ENCODE peak calls at places on chromosomes 16 and 17, in ten cellular contexts. E is transverse colon, Z is AG04450, X is breast epithelium, N is H1, P is PC-3, H is uterus, Q is MM.1S, D is psoas muscle, W is heart left ventricle. G is an unnamed sample.
A peak's percentile ranks its signal among the peaks of the same experiment; 100 is the strongest.

GRCh38 chr17:76775021-76775420 is 37.1 kb downstream of the MFSD11 start:
- DNase-seq in Q (no peak), Z (no peak), P (no peak), N (no peak), H (no peak), W (no peak), D (no peak), X (no peak), E (no peak), G (no peak)

GRCh38 chr17:67443931-67444597 is 67.0 kb downstream of the PITPNC1 start:
- DNase-seq in D (no peak), N (no peak), P (no peak), W (no peak), E (no peak), H (peak; percentile 35), X (no peak), Z (no peak), Q (no peak), G (no peak)

GRCh38 chr17:75498726-75499213 is 16.6 kb downstream of the CASKIN2 start:
- DNase-seq in H (no peak), W (no peak), N (no peak), X (no peak), Q (no peak), P (peak; percentile 19), Z (no peak), D (peak; percentile 69), E (no peak), G (no peak)

GRCh38 chr17:14748036-14748715 is 447.3 kb downstream of the HS3ST3B1 start:
- DNase-seq in N (no peak), P (peak; percentile 88), D (no peak), H (no peak), W (no peak), Z (no peak), E (no peak), X (no peak), Q (no peak), G (no peak)

GRCh38 chr17:17032131-17032692 is 10.0 kb upstream of the MPRIP start:
- DNase-seq in N (no peak), E (peak; percentile 64), P (peak; percentile 95), W (peak; percentile 76), Z (no peak), D (peak; percentile 86), H (no peak), X (peak; percentile 38), Q (no peak), G (peak; percentile 57)

GRCh38 chr16:53509906-53510703 is 7.1 kb upstream of the AKTIP start:
- DNase-seq in X (peak; percentile 66), W (peak; percentile 72), H (peak; percentile 57), Q (peak; percentile 47), D (peak; percentile 75), P (peak; percentile 74), Z (peak; percentile 41), N (no peak), E (peak; percentile 63), G (peak; percentile 68)

GRCh38 chr17:68302066-68302564 is 10.8 kb downstream of the ARSG start:
- DNase-seq in N (no peak), Z (no peak), E (no peak), X (no peak), P (no peak), W (no peak), D (no peak), Q (no peak), H (no peak), G (no peak)

GRCh38 chr17:66747561-66748275 is 87.2 kb upstream of the CACNG5 start:
- DNase-seq in W (no peak), P (peak; percentile 84), X (no peak), D (no peak), Q (no peak), N (no peak), H (no peak), Z (peak; percentile 15), E (no peak), G (no peak)

GRCh38 chr16:71344315-71344905 is 14.1 kb upstream of the CALB2 start:
- DNase-seq in N (no peak), P (no peak), X (no peak), W (no peak), Z (no peak), D (no peak), H (no peak), Q (no peak), E (no peak), G (no peak)

GRCh38 chr16:50267151-50267631 is 840 bp downstream of the ADCY7 start:
- DNase-seq in E (no peak), P (no peak), H (no peak), Z (no peak), Q (no peak), N (no peak), W (peak; percentile 22), X (no peak), D (peak; percentile 44), G (no peak)

GRCh38 chr16:21276090-21276489 is 2.0 kb downstream of the CRYM start:
- DNase-seq in H (no peak), D (no peak), P (no peak), N (no peak), E (no peak), X (no peak), Z (no peak), W (no peak), Q (no peak), G (no peak)

GRCh38 chr17:63405741-63406261 is 40.3 kb downstream of the CYB561 start:
- DNase-seq in Q (peak; percentile 62), E (no peak), D (no peak), N (no peak), P (peak; percentile 94), X (no peak), Z (peak; percentile 68), W (no peak), H (no peak), G (no peak)

GRCh38 chr16:1913327-1914083 is 4.7 kb downstream of the HS3ST6 start:
- DNase-seq in Q (no peak), W (no peak), X (no peak), D (no peak), Z (no peak), H (no peak), N (no peak), E (peak; percentile 91), P (peak; percentile 57), G (no peak)

GRCh38 chr16:55710466-55710865 is 54.7 kb downstream of the SLC6A2 start:
- DNase-seq in Z (no peak), E (no peak), Q (no peak), D (no peak), N (no peak), H (no peak), P (no peak), W (no peak), X (no peak), G (no peak)

GRCh38 chr16:48133455-48134226 is 22.2 kb downstream of the ABCC12 start:
- DNase-seq in H (no peak), W (no peak), Z (no peak), N (no peak), E (no peak), Q (no peak), P (no peak), X (no peak), D (no peak), G (no peak)

GRCh38 chr16:88560722-88561484 is 9.3 kb upstream of the ZC3H18 start:
- DNase-seq in H (no peak), E (no peak), P (peak; percentile 50), D (no peak), N (no peak), Z (no peak), W (no peak), Q (no peak), X (no peak), G (no peak)

GRCh38 chr17:64741924-64742670 is 80.0 kb upstream of the SMURF2 start:
- DNase-seq in W (peak; percentile 81), Z (peak; percentile 45), N (no peak), E (peak; percentile 16), D (peak; percentile 79), H (peak; percentile 50), X (no peak), P (no peak), Q (no peak), G (peak; percentile 66)

GRCh38 chr17:53626286-53626685 is 196.4 kb upstream of the KIF2B start:
- DNase-seq in Q (peak; percentile 41), D (no peak), P (peak; percentile 67), W (no peak), H (no peak), X (no peak), Z (no peak), N (no peak), E (no peak), G (no peak)

DNA sequence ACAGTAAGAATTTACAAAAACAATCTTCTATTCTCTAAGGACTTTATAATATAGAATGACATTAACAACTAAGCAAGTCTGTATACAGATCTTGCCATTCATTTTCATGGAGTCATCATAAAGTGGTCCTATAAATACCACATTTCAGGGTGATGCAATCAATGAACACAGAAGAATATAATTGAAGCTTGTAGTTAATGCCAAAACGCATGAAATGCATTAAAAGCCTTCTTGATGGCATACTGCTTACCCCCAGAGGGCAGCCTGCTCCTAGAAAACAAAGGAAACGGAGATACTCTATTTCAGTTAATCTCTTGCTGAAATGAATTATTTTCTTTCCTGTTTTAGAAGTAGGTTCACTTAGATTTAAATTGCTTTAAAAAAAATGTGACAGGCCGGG is 45.2 kb upstream of the STAC2 start:
- DNase-seq in D (no peak), W (no peak), N (no peak), E (no peak), P (peak; percentile 22), Q (peak; percentile 21), X (no peak), H (no peak), Z (peak; percentile 29), G (no peak)
- TF ChIP-seq CTCF in D (peak; percentile 38), W (peak; percentile 32), N (no peak), E (no peak), P (peak; percentile 50), Q (peak; percentile 28), X (no peak), H (no peak), Z (peak; percentile 72), G (peak; percentile 53)

GRCh38 chr17:5181509-5182305 is 10.0 kb downstream of the ZNF594 start:
- DNase-seq in X (no peak), N (no peak), Q (no peak), Z (no peak), P (no peak), W (no peak), D (no peak), E (no peak), H (no peak), G (no peak)
- H3K9me3 ChIP-seq in X (peaks cover 93% of the 10 kb centered on the region), N (peaks cover 88% of the 10 kb centered on the region), Q (peaks cover 4% of the 10 kb centered on the region), Z (peaks cover 74% of the 10 kb centered on the region), P (peaks cover 38% of the 10 kb centered on the region), W (peaks cover 25% of the 10 kb centered on the region), D (peaks cover 100% of the 10 kb centered on the region), E (peaks cover 99% of the 10 kb centered on the region), H (peaks cover 91% of the 10 kb centered on the region), G (peaks cover 100% of the 10 kb centered on the region)

DNA sequence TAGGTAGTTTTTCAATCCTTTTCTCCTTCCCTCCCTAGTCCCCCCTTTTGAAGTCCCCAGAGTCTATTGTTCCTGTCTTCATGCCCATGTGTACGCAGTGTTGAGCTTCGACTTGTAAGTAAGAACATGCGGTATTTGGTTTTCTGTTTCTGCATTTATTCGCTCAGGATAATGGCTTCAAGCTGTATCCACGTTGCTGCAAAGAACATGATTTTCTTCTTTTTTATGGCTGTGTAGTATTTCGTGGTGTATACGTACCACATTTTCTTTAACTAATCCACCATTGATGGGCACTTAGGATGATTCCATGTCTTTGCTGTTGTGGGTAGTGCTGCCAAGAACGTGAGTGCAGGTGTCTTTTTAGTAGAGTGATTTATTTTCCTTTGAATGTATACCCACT is 651.2 kb downstream of the WWOX start:
- DNase-seq in Z (no peak), E (no peak), D (no peak), Q (no peak), N (no peak), H (no peak), W (no peak), X (no peak), P (no peak), G (no peak)
- H3K27ac ChIP-seq in Z (no peak overlapping the region), E (no peak overlapping the region), D (peak overlapping the region; percentile 85), Q (peak overlapping the region; percentile 78), N (no peak overlapping the region), H (no peak overlapping the region), W (no peak overlapping the region), X (no peak overlapping the region), P (no peak overlapping the region), G (no peak overlapping the region)

GRCh38 chr16:56883586-56883985 is 18.6 kb downstream of the SLC12A3 start:
- DNase-seq in P (no peak), Z (no peak), H (no peak), N (no peak), Q (no peak), D (no peak), X (no peak), E (no peak), W (no peak), G (no peak)
- TF ChIP-seq CTCF in P (no peak), Z (no peak), H (no peak), N (no peak), Q (no peak), D (no peak), X (no peak), E (no peak), W (no peak), G (no peak)

G was measured in left ventricle myocardium inferior.